ENCODE peak calls at places on chromosomes 5 and 9, in four cellular contexts. H is IMR-90, R is H1, N is H9. T is an unnamed sample.
A peak's percentile ranks its signal among the peaks of the same experiment; 100 is the strongest.

GRCh38 chr5:21880164-21880563 is 973.0 kb downstream of the CDH12 start:
- DNase-seq in R (no peak), N (no peak), H (no peak), T (no peak)

GRCh38 chr5:87413116-87413645 is 451 bp upstream of the CCNH start:
- DNase-seq in H (no peak), N (no peak), R (no peak), T (no peak)

GRCh38 chr9:6564868-6565267 is 80.7 kb downstream of the GLDC start:
- DNase-seq in N (no peak), R (no peak), H (no peak), T (no peak)

GRCh38 chr5:95102687-95103086 is 182.2 kb downstream of the MCTP1 start:
- DNase-seq in N (no peak), H (no peak), R (no peak), T (no peak)

GRCh38 chr5:16617272-16617973 is 626 bp upstream of the RETREG1 start:
- DNase-seq in R (no peak), N (peak; percentile 56), H (no peak), T (no peak)

GRCh38 chr9:88186495-88187110 is 48.3 kb upstream of the SPATA31C2 start:
- DNase-seq in R (no peak), N (no peak), H (no peak), T (no peak)

GRCh38 chr5:138065102-138065501 is 18.7 kb upstream of the WNT8A start:
- DNase-seq in N (peak; percentile 67), R (peak; percentile 79), H (no peak), T (peak; percentile 51)

GRCh38 chr5:74031536-74031935 is 405.5 kb downstream of the ARHGEF28 start:
- DNase-seq in N (no peak), R (no peak), H (no peak), T (peak; percentile 69)

GRCh38 chr5:53547226-53547625 is 13.2 kb upstream of the NDUFS4 start:
- DNase-seq in R (no peak), H (no peak), N (no peak), T (no peak)

GRCh38 chr5:96883871-96884270 is 7.6 kb downstream of the ERAP2 start:
- DNase-seq in N (no peak), R (no peak), H (no peak), T (no peak)

GRCh38 chr9:80157561-80157983 is 585.8 kb downstream of the TLE4 start:
- DNase-seq in H (peak; percentile 67), N (no peak), R (no peak), T (no peak)

GRCh38 chr9:92726971-92727715 is 37.5 kb downstream of the BICD2 start:
- DNase-seq in H (peak; percentile 56), N (no peak), R (peak; percentile 26), T (peak; percentile 54)

GRCh38 chr9:14326264-14326826 is 12.4 kb upstream of the NFIB start:
- DNase-seq in H (peak; percentile 74), N (no peak), R (no peak), T (no peak)

GRCh38 chr5:171427318-171428167 is 8.1 kb downstream of the FGF18 start:
- DNase-seq in R (no peak), N (peak; percentile 17), H (no peak), T (no peak)

GRCh38 chr9:129287595-129288305 is 109.7 kb upstream of the IER5L start:
- DNase-seq in H (no peak), N (no peak), R (peak; percentile 44), T (no peak)

GRCh38 chr9:137502008-137502913 is 43.1 kb upstream of the NSMF start:
- DNase-seq in N (peak; percentile 64), R (no peak), H (no peak), T (peak; percentile 36)

GRCh38 chr9:3331801-3332200 is 194.0 kb downstream of the RFX3 start:
- DNase-seq in N (no peak), R (no peak), H (no peak), T (peak; percentile 54)

GRCh38 chr5:1348986-1349245 is 4.0 kb upstream of the CLPTM1L start:
- DNase-seq in R (no peak), H (no peak), N (no peak), T (peak; percentile 10)

GRCh38 chr9:98639133-98639532 is 69.6 kb downstream of the GABBR2 start:
- DNase-seq in R (no peak), N (no peak), H (no peak), T (no peak)

GRCh38 chr9:114452219-114453169 is 52.8 kb downstream of the WHRN start:
- DNase-seq in H (no peak), R (no peak), N (peak; percentile 20), T (no peak)

GRCh38 chr5:32326216-32326772 is 13.6 kb upstream of the MTMR12 start:
- DNase-seq in H (peak; percentile 68), N (no peak), R (no peak), T (no peak)

GRCh38 chr5:84961903-84962302 is 577.2 kb upstream of the EDIL3 start:
- DNase-seq in H (no peak), R (no peak), N (no peak), T (no peak)

GRCh38 chr9:121972501-121972981 is 120.6 kb downstream of the TTLL11 start:
- DNase-seq in H (peak; percentile 47), R (no peak), N (no peak), T (no peak)
- H4K5ac ChIP-seq in H (no peak overlapping the region), R (no peak overlapping the region), N (no peak overlapping the region), T (no peak overlapping the region)

DNA sequence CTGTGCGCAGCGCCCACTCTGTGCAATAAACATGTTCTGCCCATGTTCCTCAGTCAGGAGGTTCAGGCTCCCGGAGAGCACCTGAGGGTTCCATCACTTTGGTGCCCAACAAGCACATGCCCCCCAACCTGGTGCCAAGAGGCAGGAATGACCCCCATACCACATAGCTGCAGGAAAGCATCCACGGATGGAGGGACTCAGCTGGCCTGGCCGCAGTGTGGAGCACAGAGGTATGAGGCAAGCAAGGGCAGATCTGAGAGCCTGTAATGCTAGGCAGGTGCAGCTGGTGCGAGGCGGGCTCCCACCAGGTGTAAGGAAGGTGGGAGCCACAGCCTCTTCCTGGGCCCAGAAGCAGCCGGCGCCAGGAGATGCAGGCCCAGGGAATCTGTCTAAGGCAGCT is 4.3 kb upstream of the MRNIP start:
- DNase-seq in H (no peak), R (no peak), N (no peak), T (no peak)
- H2BK5ac ChIP-seq in H (no peak overlapping the region), R (no peak overlapping the region), N (no peak overlapping the region), T (no peak overlapping the region)

GRCh38 chr9:110050925-110051355 is 157.0 kb downstream of the C9orf152 start:
- DNase-seq in H (peak; percentile 95), N (no peak), R (no peak), T (peak; percentile 32)
- H3K27ac ChIP-seq in H (peak overlapping the region; percentile 88), N (no peak overlapping the region), R (no peak overlapping the region), T (no peak overlapping the region)

GRCh38 chr9:96033896-96034295 is 158.4 kb downstream of the ERCC6L2 start:
- DNase-seq in H (no peak), N (no peak), R (no peak), T (no peak)
- H4K5ac ChIP-seq in H (no peak overlapping the region), N (no peak overlapping the region), R (no peak overlapping the region), T (no peak overlapping the region)

GRCh38 chr5:140043508-140043872 is 391 bp upstream of the NRG2 start:
- DNase-seq in H (no peak), N (peak; percentile 79), R (no peak), T (peak; percentile 72)

GRCh38 chr5:140041099-140041491 is 2.0 kb downstream of the NRG2 start:
- DNase-seq in H (no peak), N (no peak), R (no peak), T (no peak)

GRCh38 chr5:140041492-140042421 is 1.3 kb downstream of the NRG2 start:
- DNase-seq in H (peak; percentile 12), R (peak; percentile 66), N (peak; percentile 55), T (peak; percentile 25)

GRCh38 chr5:140044041-140044440 is 942 bp upstream of the NRG2 start:
- DNase-seq in H (no peak), R (no peak), N (no peak), T (no peak)

GRCh38 chr5:140042551-140043507 is at the start of gene NRG2:
- DNase-seq in H (peak; percentile 7), N (peak; percentile 89), R (peak; percentile 87), T (peak; percentile 90)
- H2BK5ac ChIP-seq in H (no peak within 1 kb of the TSS), N (no peak within 1 kb of the TSS), R (no peak within 1 kb of the TSS), T (no peak within 1 kb of the TSS)

DNA sequence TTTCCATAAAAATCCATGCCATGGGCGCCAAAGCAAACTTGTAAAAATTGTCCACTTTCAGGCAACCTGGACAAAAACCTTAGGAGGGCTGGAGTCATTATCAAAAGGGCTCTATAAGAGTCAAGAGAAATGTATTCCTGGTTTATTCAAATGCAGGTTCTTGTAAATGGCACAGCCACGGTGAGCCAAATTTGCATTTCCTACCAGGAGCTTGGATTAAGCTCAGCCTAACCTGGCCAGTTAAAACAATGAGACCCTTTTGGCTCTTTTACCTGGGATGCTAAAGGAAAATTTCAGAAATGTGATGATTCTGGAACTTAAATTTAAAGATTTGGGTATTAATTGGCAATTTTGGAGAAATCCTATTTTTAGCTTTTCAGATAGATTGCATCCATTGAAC is 8.9 kb upstream of the ZNF474 start:
- DNase-seq in N (no peak), H (no peak), R (no peak), T (no peak)
- H3K27ac ChIP-seq in N (no peak overlapping the region), H (no peak overlapping the region), R (no peak overlapping the region), T (no peak overlapping the region)

GRCh38 chr9:109771084-109771483 is 8.9 kb upstream of the PALM2AKAP2 start:
- DNase-seq in N (peak; percentile 33), H (peak; percentile 78), R (no peak), T (peak; percentile 97)

GRCh38 chr9:109767404-109767803 is 12.6 kb upstream of the PALM2AKAP2 start:
- DNase-seq in N (peak; percentile 80), R (peak; percentile 61), H (no peak), T (peak; percentile 55)

GRCh38 chr9:109771796-109772525 is 8.0 kb upstream of the PALM2AKAP2 start:
- DNase-seq in N (no peak), H (peak; percentile 64), R (no peak), T (peak; percentile 52)

GRCh38 chr9:109767814-109768213 is 12.2 kb upstream of the PALM2AKAP2 start:
- DNase-seq in R (no peak), H (no peak), N (no peak), T (no peak)

DNA sequence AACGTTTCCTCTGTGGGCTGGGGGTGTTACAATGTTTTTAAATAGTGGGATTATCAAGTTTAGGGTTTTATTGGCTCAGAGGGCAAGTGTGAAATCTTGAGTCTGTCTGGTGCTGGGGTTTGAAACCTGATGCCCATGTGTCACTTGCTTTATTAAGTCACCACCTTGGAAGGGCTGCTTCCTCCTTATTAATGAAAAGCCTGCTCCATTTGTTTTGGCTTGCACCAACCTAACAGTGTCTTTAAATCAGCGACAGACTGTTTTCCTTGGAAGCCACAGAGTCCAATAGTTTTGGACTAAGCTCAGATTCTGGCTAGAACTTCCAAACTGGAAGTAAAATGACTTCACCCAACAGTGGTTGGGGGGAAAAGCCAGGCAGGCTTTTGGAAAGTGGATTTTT is 10.7 kb upstream of the PALM2AKAP2 start:
- DNase-seq in R (no peak), H (no peak), N (no peak), T (no peak)
- H4K5ac ChIP-seq in R (no peak overlapping the region), H (no peak overlapping the region), N (no peak overlapping the region), T (no peak overlapping the region)